ENCODE peak calls at places on chromosomes 5 and 9, in nine cellular contexts. I is lower leg skin, Q is stomach, T is sigmoid colon, L is uterus, C is spleen, D is adrenal gland, X is transverse colon, A is right lobe of liver. R is an unnamed sample.

GRCh38 chr5:87127956-87128687 is 139.6 kb upstream of the RASA1 start:
- DNase-seq in I (no peak), Q (no peak), T (no peak), L (no peak), C (no peak), D (no peak), X (no peak), A (no peak), R (peak)

GRCh38 chr5:146745937-146746577 is 132.5 kb downstream of the PPP2R2B start:
- DNase-seq in I (no peak), Q (no peak), T (no peak), L (no peak), C (no peak), D (peak), X (no peak), A (peak), R (no peak)

GRCh38 chr9:17088566-17088965 is 46.3 kb upstream of the CNTLN start:
- DNase-seq in I (no peak), Q (no peak), T (no peak), L (no peak), C (no peak), D (no peak), X (no peak), A (no peak), R (no peak)

GRCh38 chr9:111648066-111648465 is 13.3 kb upstream of the GNG10 start:
- DNase-seq in I (no peak), Q (no peak), T (no peak), L (no peak), C (no peak), D (peak), X (no peak), A (no peak), R (no peak)

GRCh38 chr9:75088646-75089368 is 493 bp downstream of the OSTF1 start:
- DNase-seq in I (peak), Q (peak), T (peak), L (peak), C (peak), D (peak), X (peak), A (peak), R (peak)

GRCh38 chr9:5799314-5799713 is 33.6 kb downstream of the ERMP1 start:
- DNase-seq in I (no peak), Q (no peak), T (no peak), L (no peak), C (no peak), D (peak), X (no peak), A (no peak), R (peak)

GRCh38 chr5:36934740-36935356 is 58.3 kb downstream of the NIPBL start:
- DNase-seq in I (no peak), Q (no peak), T (no peak), L (no peak), C (no peak), D (no peak), X (no peak), A (no peak), R (no peak)

GRCh38 chr9:15642369-15642962 is 89.6 kb downstream of the CCDC171 start:
- DNase-seq in I (no peak), Q (no peak), T (no peak), L (no peak), C (no peak), D (no peak), X (no peak), A (no peak), R (no peak)

GRCh38 chr5:171388816-171389168 is 1.1 kb downstream of the NPM1 start:
- DNase-seq in I (no peak), Q (no peak), T (no peak), L (no peak), C (peak), D (peak), X (no peak), A (no peak), R (no peak)

GRCh38 chr9:78215706-78216105 is 20.2 kb upstream of the CEP78 start:
- DNase-seq in I (no peak), Q (no peak), T (no peak), L (no peak), C (no peak), D (no peak), X (no peak), A (no peak), R (no peak)

GRCh38 chr9:93091056-93091452 is 5.0 kb upstream of the CARD19 start:
- DNase-seq in I (no peak), Q (no peak), T (peak), L (no peak), C (peak), D (no peak), X (no peak), A (peak), R (no peak)

GRCh38 chr5:109859537-109859936 is 169.8 kb downstream of the MAN2A1 start:
- DNase-seq in I (no peak), Q (no peak), T (no peak), L (no peak), C (no peak), D (no peak), X (no peak), A (no peak), R (no peak)

GRCh38 chr5:76582252-76583162 is 40.7 kb downstream of the F2RL2 start:
- DNase-seq in I (no peak), Q (no peak), T (no peak), L (no peak), C (no peak), D (peak), X (no peak), A (no peak), R (no peak)

GRCh38 chr5:57825026-57825683 is 342.5 kb upstream of the ACTBL2 start:
- DNase-seq in I (no peak), Q (no peak), T (no peak), L (no peak), C (no peak), D (no peak), X (no peak), A (no peak), R (no peak)

GRCh38 chr5:178407646-178408045 is 175.0 kb upstream of the PHYKPL start:
- DNase-seq in I (no peak), Q (no peak), T (no peak), L (no peak), C (no peak), D (no peak), X (no peak), A (no peak), R (no peak)

GRCh38 chr9:132697230-132697629 is 27.0 kb downstream of the GTF3C4 start:
- DNase-seq in I (no peak), Q (no peak), T (no peak), L (no peak), C (no peak), D (no peak), X (no peak), A (no peak), R (no peak)

GRCh38 chr5:149410721-149411432 is 31.8 kb upstream of the IL17B start:
- DNase-seq in I (no peak), Q (no peak), T (peak), L (no peak), C (no peak), D (no peak), X (no peak), A (no peak), R (no peak)

GRCh38 chr5:139368613-139369012 is 14.5 kb downstream of the SLC23A1 start:
- DNase-seq in I (no peak), Q (no peak), T (no peak), L (no peak), C (no peak), D (no peak), X (no peak), A (no peak), R (no peak)

GRCh38 chr5:96228449-96228848 is 204.6 kb downstream of the PCSK1 start:
- DNase-seq in I (no peak), Q (no peak), T (no peak), L (no peak), C (no peak), D (no peak), X (no peak), A (no peak), R (no peak)

GRCh38 chr9:91424403-91425176 is 958 bp upstream of the NFIL3 start:
- DNase-seq in I (peak), Q (peak), T (peak), L (peak), C (peak), D (peak), X (peak), A (peak), R (peak)

GRCh38 chr9:91421987-91422765 is 1.5 kb downstream of the NFIL3 start:
- DNase-seq in I (peak), Q (no peak), T (no peak), L (peak), C (no peak), D (peak), X (peak), A (no peak), R (peak)

GRCh38 chr9:91421022-91421765 is 2.4 kb downstream of the NFIL3 start:
- DNase-seq in I (peak), Q (no peak), T (peak), L (peak), C (peak), D (peak), X (peak), A (peak), R (peak)

GRCh38 chr9:91423785-91424402 is at the start of gene NFIL3:
- DNase-seq in I (peak), Q (peak), T (peak), L (peak), C (peak), D (peak), X (peak), A (peak), R (peak)

GRCh38 chr9:91422832-91423711 is 560 bp downstream of the NFIL3 start:
- DNase-seq in I (peak), Q (peak), T (peak), L (peak), C (peak), D (peak), X (peak), A (peak), R (peak)
- TF ChIP-seq POLR2A in I (no peak), Q (no peak), T (peak), L (no peak), C (no peak), D (peak), X (peak), A (peak), R (no peak)

DNA sequence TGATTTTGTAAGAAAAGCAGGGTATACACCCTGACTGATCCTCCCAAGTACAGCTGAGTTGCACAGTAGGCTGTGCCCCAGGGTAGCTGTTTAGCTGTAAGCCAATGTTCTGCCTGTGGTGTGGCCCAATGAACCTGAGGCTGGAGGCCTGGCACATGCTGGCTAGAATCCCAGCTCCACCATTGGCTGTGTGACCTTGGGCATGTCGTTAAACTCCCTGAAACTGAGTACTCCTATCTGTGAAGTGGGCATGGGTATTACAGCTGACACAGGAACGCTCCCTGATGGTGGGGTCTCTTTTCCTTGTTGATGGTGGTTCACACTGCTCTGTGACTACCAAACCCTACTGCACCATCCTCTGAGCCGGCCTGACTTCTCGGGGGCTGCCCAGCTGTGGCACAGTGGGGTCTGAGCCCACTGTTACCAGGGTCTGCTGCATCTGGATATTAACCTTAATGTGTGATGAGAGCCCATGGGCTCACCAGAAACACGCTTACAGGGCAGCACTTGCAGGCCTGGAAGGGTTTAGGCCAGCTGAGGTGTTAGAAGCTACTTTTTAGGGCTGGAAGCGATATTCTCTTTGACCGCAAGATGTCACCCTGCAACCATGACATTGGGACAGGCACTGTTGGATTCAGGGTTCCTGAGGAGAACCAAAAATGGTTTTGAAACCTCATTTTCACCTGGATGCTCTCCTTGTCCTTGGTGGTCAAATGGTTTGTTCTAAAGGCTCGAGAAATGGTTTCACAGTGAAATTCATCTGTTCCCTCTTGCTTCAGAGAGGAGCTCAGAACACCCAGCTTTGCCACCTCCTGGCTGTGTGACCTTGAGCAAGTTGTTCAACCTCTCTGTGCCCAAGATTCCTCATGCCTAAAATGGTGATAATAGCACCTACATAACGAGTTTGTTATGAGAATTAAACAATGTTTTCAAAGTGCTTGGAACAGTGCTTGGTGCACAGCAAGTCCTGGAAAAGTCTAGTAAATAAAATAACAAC is 6.8 kb upstream of the GADD45G start:
- DNase-seq in I (peak), Q (peak), T (no peak), L (peak), C (no peak), D (peak), X (peak), A (no peak), R (peak)
- TF ChIP-seq POLR2A in I (no peak), Q (no peak), T (no peak), L (no peak), C (no peak), D (no peak), X (no peak), A (no peak), R (no peak)

DNA sequence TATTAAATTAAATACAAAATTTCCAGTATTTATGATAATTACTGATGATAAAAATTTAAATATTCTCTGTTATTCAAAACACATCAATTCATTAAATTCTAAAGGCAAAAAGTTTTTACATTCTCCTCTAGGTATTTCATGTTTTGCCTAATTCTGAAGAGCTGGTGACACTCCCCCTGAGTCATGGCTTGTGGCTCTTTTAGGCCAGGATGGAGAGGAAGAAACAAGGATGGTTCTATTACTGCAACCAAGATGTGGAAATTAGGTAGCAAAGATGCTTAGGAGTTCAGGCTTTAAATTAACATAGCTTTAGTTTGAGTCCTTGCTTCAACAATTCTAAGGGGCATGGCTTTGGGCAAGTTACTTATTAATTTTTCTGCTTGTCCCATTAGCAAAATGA is 1295.8 kb downstream of the EFNA5 start:
- DNase-seq in I (no peak), Q (no peak), T (no peak), L (no peak), C (no peak), D (no peak), X (no peak), A (no peak), R (no peak)
- TF ChIP-seq POLR2A in I (no peak), Q (no peak), T (no peak), L (no peak), C (no peak), D (no peak), X (no peak), A (no peak), R (no peak)

GRCh38 chr9:34991833-34992375 is 2.4 kb downstream of the DNAJB5 start:
- DNase-seq in I (no peak), Q (no peak), T (peak), L (peak), C (no peak), D (peak), X (no peak), A (no peak), R (peak)

GRCh38 chr9:34995288-34996060 is 5.9 kb downstream of the DNAJB5 start:
- DNase-seq in I (peak), Q (no peak), T (no peak), L (no peak), C (no peak), D (peak), X (no peak), A (no peak), R (no peak)

GRCh38 chr9:34992376-34992951 is 2.9 kb downstream of the DNAJB5 start:
- DNase-seq in I (peak), Q (no peak), T (peak), L (peak), C (peak), D (peak), X (peak), A (no peak), R (no peak)

GRCh38 chr9:34994429-34995287 is 5.1 kb downstream of the DNAJB5 start:
- DNase-seq in I (peak), Q (peak), T (no peak), L (peak), C (no peak), D (peak), X (peak), A (no peak), R (peak)

DNA sequence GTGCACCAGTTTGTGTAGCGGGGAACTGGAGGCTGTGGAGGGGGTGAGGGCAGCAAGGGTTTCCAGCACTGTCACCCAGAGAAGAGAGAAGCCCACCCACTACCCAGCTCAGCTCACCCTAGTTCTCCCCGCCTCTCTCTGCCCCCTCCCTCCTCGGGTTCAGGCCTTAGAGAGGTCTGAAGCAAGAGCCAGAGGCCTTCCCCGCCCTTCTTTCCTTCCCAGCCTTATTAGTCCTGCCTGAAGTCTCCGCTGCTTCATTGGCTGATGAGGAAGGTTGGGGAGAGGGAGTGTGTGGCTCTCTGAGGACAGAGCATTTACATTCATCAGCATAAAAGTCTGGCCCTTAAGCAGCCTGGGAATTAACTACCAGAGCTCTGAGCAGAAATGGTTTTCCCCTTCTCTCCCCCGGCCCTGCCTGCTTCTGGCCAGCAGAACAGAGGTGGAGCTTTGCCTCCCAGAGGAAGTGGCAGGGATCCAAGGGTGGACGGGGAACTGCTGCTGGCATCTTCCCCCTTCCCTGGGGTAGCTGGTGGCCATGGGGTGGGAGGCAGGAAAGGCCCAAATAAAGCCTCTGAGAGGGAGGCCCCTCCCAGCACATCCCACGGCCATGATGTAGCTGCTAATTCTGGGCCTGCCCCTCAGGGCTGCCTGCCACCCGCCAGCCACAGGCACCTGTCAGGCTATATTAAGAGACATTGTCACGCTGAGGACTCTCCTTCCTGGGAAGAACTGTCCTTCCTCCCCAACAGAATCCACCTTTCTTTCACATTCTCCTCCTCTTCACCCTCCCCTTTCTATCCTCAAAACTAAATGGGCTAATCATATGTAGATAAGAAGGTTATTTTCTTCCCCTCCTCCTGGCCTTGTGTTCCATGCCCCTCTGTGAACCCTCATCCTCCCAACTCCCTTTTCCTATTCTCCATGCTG is 4.2 kb downstream of the DNAJB5 start:
- DNase-seq in I (peak), Q (peak), T (peak), L (peak), C (peak), D (peak), X (peak), A (no peak), R (peak)
- TF ChIP-seq POLR2A in I (no peak), Q (no peak), T (peak), L (peak), C (no peak), D (no peak), X (peak), A (no peak), R (no peak)

GRCh38 chr5:180601591-180602480 is 10.5 kb upstream of the SCGB3A1 start:
- DNase-seq in I (no peak), Q (no peak), T (peak), L (peak), C (peak), D (no peak), X (no peak), A (peak), R (peak)

GRCh38 chr5:180603076-180603591 is 11.8 kb upstream of the SCGB3A1 start:
- DNase-seq in I (no peak), Q (no peak), T (peak), L (no peak), C (peak), D (no peak), X (no peak), A (peak), R (peak)

GRCh38 chr5:180600554-180601041 is 9.3 kb upstream of the SCGB3A1 start:
- DNase-seq in I (no peak), Q (peak), T (peak), L (no peak), C (peak), D (no peak), X (no peak), A (no peak), R (peak)

GRCh38 chr5:180604271-180604670 is 13.0 kb upstream of the SCGB3A1 start:
- DNase-seq in I (no peak), Q (no peak), T (peak), L (no peak), C (peak), D (no peak), X (no peak), A (peak), R (no peak)

GRCh38 chr5:180602481-180603075 is 11.3 kb upstream of the SCGB3A1 start:
- DNase-seq in I (no peak), Q (no peak), T (peak), L (no peak), C (no peak), D (no peak), X (no peak), A (no peak), R (peak)
- TF ChIP-seq POLR2A in I (no peak), Q (no peak), T (no peak), L (no peak), C (no peak), D (no peak), X (no peak), A (no peak), R (no peak)

DNA sequence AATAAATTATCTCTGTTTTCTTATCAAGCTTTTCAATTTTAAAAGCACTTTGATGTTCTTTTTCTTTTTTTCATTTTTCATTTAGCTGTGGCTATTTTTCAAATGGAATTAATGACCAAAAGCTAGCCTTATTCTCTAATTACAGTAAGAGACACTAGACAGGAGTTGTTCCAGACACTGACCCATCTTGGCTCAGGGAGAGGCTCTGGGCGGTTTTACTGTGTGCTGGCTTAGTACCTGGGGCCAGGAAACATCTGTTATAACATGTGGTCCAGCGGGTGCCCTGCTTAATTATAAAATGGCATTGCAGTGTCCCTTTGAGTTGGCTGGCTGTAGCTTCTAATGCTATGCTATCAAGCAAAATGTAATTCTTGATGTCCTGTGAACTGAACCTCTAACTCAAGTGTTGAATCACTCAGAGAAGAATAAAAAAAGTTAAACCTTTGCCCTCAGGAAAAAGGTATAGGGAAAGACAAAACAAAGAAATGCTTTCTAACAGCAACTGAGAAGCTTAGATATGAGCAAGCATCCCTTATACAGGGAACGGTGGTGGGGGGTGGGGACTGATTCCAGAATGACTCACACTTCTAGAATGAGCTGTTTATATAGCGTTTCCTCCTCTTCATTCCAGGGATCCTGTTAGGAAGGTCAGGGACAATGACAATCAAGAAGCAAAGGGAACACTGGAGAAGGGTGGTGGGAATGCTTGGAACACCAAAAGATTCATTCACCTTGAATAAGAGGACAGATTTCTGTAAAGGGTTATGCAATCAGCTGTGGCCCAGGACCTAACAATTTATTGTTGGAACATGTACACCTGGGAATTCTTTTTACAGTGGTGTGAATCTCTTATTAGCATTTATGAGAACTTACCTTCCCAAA is 58.7 kb upstream of the NFIB start:
- DNase-seq in I (no peak), Q (no peak), T (peak), L (peak), C (no peak), D (peak), X (no peak), A (no peak), R (peak)
- TF ChIP-seq POLR2A in I (no peak), Q (no peak), T (no peak), L (peak), C (no peak), D (no peak), X (no peak), A (no peak), R (no peak)